ENCODE peak calls at places on chromosomes 13 and 19, in four cellular contexts. R is transverse colon, A is H1, E is HL-60. P is an unnamed sample.

GRCh38 chr13:110475117-110475516 is 86.4 kb downstream of the RAB20 start:
- DNase-seq in E (no peak), R (no peak), A (no peak), P (no peak)

GRCh38 chr13:66926200-66926850 is 303.8 kb downstream of the PCDH9 start:
- DNase-seq in E (no peak), A (no peak), R (no peak), P (no peak)

GRCh38 chr19:4130635-4131438 is 6.9 kb upstream of the MAP2K2 start:
- DNase-seq in A (no peak), R (peak), E (no peak), P (no peak)

GRCh38 chr19:33394723-33395560 is 21.4 kb downstream of the CEBPG start:
- DNase-seq in A (no peak), E (no peak), R (no peak), P (peak)

GRCh38 chr13:90824027-90824426 is 523.5 kb upstream of the MIR17HG start:
- DNase-seq in A (no peak), E (no peak), R (no peak), P (no peak)

GRCh38 chr19:18765224-18765623 is 25.9 kb downstream of the COMP start:
- DNase-seq in E (no peak), R (peak), A (no peak), P (no peak)

GRCh38 chr13:95509521-95510315 is 42.8 kb upstream of the CLDN10 start:
- DNase-seq in E (peak), A (no peak), R (no peak), P (no peak)

GRCh38 chr13:95485045-95485517 is 67.4 kb upstream of the CLDN10 start:
- DNase-seq in R (no peak), A (no peak), E (peak), P (no peak)

GRCh38 chr19:11551603-11552235 is 7.3 kb downstream of the ELOF1 start:
- DNase-seq in A (no peak), E (no peak), R (peak), P (no peak)

DNA sequence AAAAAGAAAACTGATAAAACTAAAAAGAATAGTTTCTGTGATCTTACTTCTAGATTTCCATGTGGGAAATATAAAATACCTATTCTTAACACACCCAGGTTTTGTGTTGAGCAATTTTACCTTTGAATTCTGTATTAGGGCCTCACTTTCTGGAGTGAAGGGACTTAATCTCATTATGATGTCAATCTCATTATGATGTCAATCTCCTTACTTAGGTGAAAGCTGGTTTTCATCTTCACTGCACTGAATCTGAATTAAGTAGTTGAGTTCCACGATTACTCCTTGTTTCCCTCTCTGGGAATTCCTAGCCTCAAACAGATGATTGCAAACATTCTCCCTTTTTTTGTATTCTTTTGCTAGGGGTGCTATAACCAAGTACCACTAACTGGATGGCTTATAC is 1367.2 kb downstream of the EFNB2 start:
- DNase-seq in E (no peak), R (no peak), A (no peak), P (no peak)
- TF ChIP-seq POLR2AphosphoS5 in E (no peak), R (no peak), A (no peak), P (no peak)

DNA sequence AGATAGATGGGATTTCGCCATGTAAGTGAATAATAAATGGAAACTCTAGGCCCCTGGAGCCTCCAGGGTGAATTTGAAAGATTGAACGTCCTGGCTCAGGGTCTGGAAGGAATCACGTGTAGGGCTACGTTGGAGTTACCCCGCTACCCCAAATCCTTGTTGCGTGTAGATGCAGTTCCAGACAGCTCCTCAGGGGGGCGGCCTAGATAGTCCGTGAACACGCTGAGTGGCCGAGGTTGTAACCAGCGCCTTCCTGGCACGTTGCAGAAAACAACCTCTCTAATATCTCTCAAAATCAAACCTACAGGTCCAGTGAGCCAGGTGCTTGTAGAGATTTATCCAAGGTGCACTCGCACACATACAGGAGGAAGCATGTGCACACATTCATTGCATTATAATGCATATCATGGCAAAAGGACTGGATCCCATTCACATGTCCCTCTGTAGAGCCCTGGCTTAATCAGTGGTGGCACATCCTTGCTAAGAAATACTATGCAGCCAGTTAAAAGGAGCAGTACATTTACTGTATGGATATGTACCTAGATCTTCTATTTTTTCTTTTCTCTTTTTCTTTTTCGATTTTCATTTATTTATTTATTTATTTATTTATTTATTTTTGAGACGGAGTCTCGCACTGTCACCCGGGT is 2.5 kb upstream of the KEAP1 start:
- DNase-seq in R (peak), A (no peak), E (peak), P (peak)
- TF ChIP-seq POLR2AphosphoS5 in R (no peak), A (no peak), E (no peak), P (no peak)

GRCh38 chr19:52936151-52936957 is 13.1 kb upstream of the ZNF888 start:
- DNase-seq in A (no peak), E (peak), R (peak), P (no peak)
- TF ChIP-seq POLR2AphosphoS5 in A (no peak), E (peak), R (peak), P (no peak)

DNA sequence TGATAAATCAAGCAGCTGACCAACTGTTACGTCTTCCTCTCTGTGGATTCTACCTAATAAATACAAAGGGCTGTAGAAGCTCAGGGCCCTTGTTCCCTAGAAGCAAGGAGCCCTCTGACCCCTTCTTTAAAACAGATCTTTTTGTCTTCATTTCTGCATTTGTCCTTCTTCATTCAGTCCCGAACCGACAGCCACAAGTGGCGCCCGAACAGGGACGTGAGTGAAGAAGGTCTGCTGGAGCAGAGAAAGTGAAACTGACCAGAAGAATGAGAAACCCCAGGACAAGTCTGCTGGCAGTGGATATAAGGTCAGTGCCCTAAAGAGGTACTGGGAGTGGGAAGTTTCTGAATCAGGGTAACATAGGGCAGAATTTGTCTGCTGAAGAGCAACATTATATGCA is 13.1 kb downstream of the ZNF773 start:
- DNase-seq in E (no peak), R (no peak), A (no peak), P (no peak)
- TF ChIP-seq POLR2AphosphoS5 in E (no peak), R (no peak), A (no peak), P (no peak)

GRCh38 chr19:1942078-1942933 is 1.3 kb downstream of the CSNK1G2 start:
- DNase-seq in R (peak), A (no peak), E (peak), P (peak)
- TF ChIP-seq POLR2AphosphoS5 in R (peak), A (no peak), E (no peak), P (peak)

DNA sequence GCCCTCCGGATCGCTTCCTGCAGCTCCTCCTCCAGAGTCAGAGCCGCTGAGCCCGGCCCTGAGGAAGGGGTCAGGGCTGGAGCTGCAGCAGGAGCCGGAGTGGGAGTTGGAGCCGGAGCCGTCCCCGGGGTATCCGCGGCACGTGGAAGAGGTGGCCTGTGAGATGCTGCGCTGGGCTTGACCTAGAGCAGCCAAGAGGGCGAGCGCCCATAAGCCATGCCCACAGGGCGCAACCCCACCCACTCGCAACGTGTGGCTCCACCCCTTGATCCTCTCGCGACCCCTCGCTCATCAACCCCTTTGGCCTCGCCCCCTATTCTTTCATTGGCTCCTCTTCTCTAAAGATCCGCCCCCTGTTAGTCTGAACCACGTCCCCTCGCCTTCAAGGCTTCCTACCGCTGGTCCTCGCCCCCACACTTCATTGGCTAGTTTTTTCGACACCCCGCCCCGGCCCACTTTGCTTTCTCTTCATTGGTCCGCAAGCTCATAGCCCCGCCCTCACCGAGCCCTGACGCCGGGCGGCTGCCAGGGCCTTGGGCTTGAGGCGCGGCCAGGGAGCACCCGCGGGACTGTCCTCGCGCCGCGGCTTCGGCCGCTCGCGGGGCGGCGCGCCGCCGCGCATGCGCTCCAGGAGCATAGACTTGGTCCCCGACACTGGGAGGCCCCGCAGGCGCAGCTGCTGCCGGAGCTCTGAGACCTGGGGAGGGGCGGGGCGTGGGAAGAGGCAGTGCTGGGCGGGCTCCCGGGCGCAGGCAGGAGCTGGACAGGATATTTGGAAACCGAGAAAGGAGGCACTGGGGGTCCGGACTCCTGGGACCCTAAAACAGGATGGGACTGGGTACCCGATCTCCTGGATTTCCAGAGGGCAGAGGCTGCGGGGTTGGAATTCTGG is 5.4 kb downstream of the MAMSTR start:
- DNase-seq in A (peak), R (peak), E (peak), P (peak)
- TF ChIP-seq POLR2AphosphoS5 in A (no peak), R (peak), E (no peak), P (peak)